ENCODE peak calls at places on chromosome 4, in nine cellular contexts. One of them, this sample, is unnamed.

GRCh38 chr4:166594326-166594946 is 639.9 kb downstream of the SPOCK3 start:
- DNase-seq in tibial artery: no peak
- DNase-seq in dermis blood vessel endothelial cell: peak
- DNase-seq in COR-L47: peak
- DNase-seq in AG08395: no peak
- DNase-seq in DMS153: peak
- DNase-seq in AG04449: no peak
- DNase-seq in CD4-positive, CD25-positive, alpha-beta regulatory T cell: no peak
- DNase-seq in GM12865: peak
- DNase-seq in this sample: peak

GRCh38 chr4:7206385-7206784 is 14.0 kb downstream of the SORCS2 start:
- DNase-seq in tibial artery: peak
- DNase-seq in dermis blood vessel endothelial cell: peak
- DNase-seq in COR-L47: no peak
- DNase-seq in AG08395: peak
- DNase-seq in DMS153: no peak
- DNase-seq in AG04449: peak
- DNase-seq in CD4-positive, CD25-positive, alpha-beta regulatory T cell: no peak
- DNase-seq in GM12865: no peak
- DNase-seq in this sample: no peak

GRCh38 chr4:144399927-144400326 is 246.0 kb upstream of the HHIP start:
- DNase-seq in tibial artery: no peak
- DNase-seq in dermis blood vessel endothelial cell: peak
- DNase-seq in COR-L47: peak
- DNase-seq in AG08395: no peak
- DNase-seq in DMS153: peak
- DNase-seq in AG04449: peak
- DNase-seq in CD4-positive, CD25-positive, alpha-beta regulatory T cell: no peak
- DNase-seq in GM12865: peak
- DNase-seq in this sample: no peak

GRCh38 chr4:11301075-11301660 is 127.5 kb downstream of the HS3ST1 start:
- DNase-seq in tibial artery: no peak
- DNase-seq in dermis blood vessel endothelial cell: no peak
- DNase-seq in COR-L47: no peak
- DNase-seq in AG08395: no peak
- DNase-seq in DMS153: no peak
- DNase-seq in AG04449: no peak
- DNase-seq in CD4-positive, CD25-positive, alpha-beta regulatory T cell: no peak
- DNase-seq in GM12865: no peak
- DNase-seq in this sample: no peak

GRCh38 chr4:83370640-83370906 is 35.9 kb upstream of the HPSE start:
- DNase-seq in tibial artery: no peak
- DNase-seq in dermis blood vessel endothelial cell: no peak
- DNase-seq in COR-L47: no peak
- DNase-seq in AG08395: no peak
- DNase-seq in DMS153: no peak
- DNase-seq in AG04449: no peak
- DNase-seq in CD4-positive, CD25-positive, alpha-beta regulatory T cell: no peak
- DNase-seq in GM12865: no peak
- DNase-seq in this sample: no peak

GRCh38 chr4:55358246-55358645 is 12.2 kb downstream of the SRD5A3 start:
- DNase-seq in tibial artery: no peak
- DNase-seq in dermis blood vessel endothelial cell: no peak
- DNase-seq in COR-L47: no peak
- DNase-seq in AG08395: no peak
- DNase-seq in DMS153: no peak
- DNase-seq in AG04449: no peak
- DNase-seq in CD4-positive, CD25-positive, alpha-beta regulatory T cell: no peak
- DNase-seq in GM12865: no peak
- DNase-seq in this sample: no peak

GRCh38 chr4:139470997-139471665 is 17.2 kb downstream of the RAB33B start:
- DNase-seq in tibial artery: no peak
- DNase-seq in dermis blood vessel endothelial cell: no peak
- DNase-seq in COR-L47: no peak
- DNase-seq in AG08395: no peak
- DNase-seq in DMS153: no peak
- DNase-seq in AG04449: no peak
- DNase-seq in CD4-positive, CD25-positive, alpha-beta regulatory T cell: no peak
- DNase-seq in GM12865: no peak
- DNase-seq in this sample: no peak

GRCh38 chr4:166153539-166153938 is 280.5 kb downstream of the TLL1 start:
- DNase-seq in tibial artery: no peak
- DNase-seq in dermis blood vessel endothelial cell: no peak
- DNase-seq in COR-L47: no peak
- DNase-seq in AG08395: no peak
- DNase-seq in DMS153: no peak
- DNase-seq in AG04449: no peak
- DNase-seq in CD4-positive, CD25-positive, alpha-beta regulatory T cell: no peak
- DNase-seq in GM12865: no peak
- DNase-seq in this sample: no peak

GRCh38 chr4:165715989-165716388 is 157.0 kb upstream of the TLL1 start:
- DNase-seq in tibial artery: no peak
- DNase-seq in dermis blood vessel endothelial cell: peak
- DNase-seq in COR-L47: no peak
- DNase-seq in AG08395: no peak
- DNase-seq in DMS153: no peak
- DNase-seq in AG04449: no peak
- DNase-seq in CD4-positive, CD25-positive, alpha-beta regulatory T cell: no peak
- DNase-seq in GM12865: no peak
- DNase-seq in this sample: no peak

GRCh38 chr4:138062929-138063328 is 179.2 kb downstream of the SLC7A11 start:
- DNase-seq in tibial artery: no peak
- DNase-seq in dermis blood vessel endothelial cell: peak
- DNase-seq in COR-L47: no peak
- DNase-seq in AG08395: peak
- DNase-seq in DMS153: no peak
- DNase-seq in AG04449: no peak
- DNase-seq in CD4-positive, CD25-positive, alpha-beta regulatory T cell: no peak
- DNase-seq in GM12865: no peak
- DNase-seq in this sample: no peak

GRCh38 chr4:98677799-98678198 is 19.4 kb upstream of the TSPAN5 start:
- DNase-seq in tibial artery: no peak
- DNase-seq in dermis blood vessel endothelial cell: no peak
- DNase-seq in COR-L47: no peak
- DNase-seq in AG08395: no peak
- DNase-seq in DMS153: no peak
- DNase-seq in AG04449: no peak
- DNase-seq in CD4-positive, CD25-positive, alpha-beta regulatory T cell: no peak
- DNase-seq in GM12865: no peak
- DNase-seq in this sample: no peak

GRCh38 chr4:118954246-118954645 is 65.6 kb downstream of the SYNPO2 start:
- DNase-seq in tibial artery: no peak
- DNase-seq in dermis blood vessel endothelial cell: peak
- DNase-seq in COR-L47: no peak
- DNase-seq in AG08395: peak
- DNase-seq in DMS153: no peak
- DNase-seq in AG04449: no peak
- DNase-seq in CD4-positive, CD25-positive, alpha-beta regulatory T cell: no peak
- DNase-seq in GM12865: no peak
- DNase-seq in this sample: no peak

GRCh38 chr4:107050525-107051135 is 14.5 kb upstream of the DKK2 start:
- DNase-seq in tibial artery: no peak
- DNase-seq in dermis blood vessel endothelial cell: peak
- DNase-seq in COR-L47: no peak
- DNase-seq in AG08395: peak
- DNase-seq in DMS153: no peak
- DNase-seq in AG04449: no peak
- DNase-seq in CD4-positive, CD25-positive, alpha-beta regulatory T cell: no peak
- DNase-seq in GM12865: peak
- DNase-seq in this sample: no peak

GRCh38 chr4:959338-960139 is 13.8 kb downstream of the DGKQ start:
- DNase-seq in tibial artery: peak
- DNase-seq in dermis blood vessel endothelial cell: no peak
- DNase-seq in COR-L47: no peak
- DNase-seq in AG08395: no peak
- DNase-seq in DMS153: no peak
- DNase-seq in AG04449: no peak
- DNase-seq in CD4-positive, CD25-positive, alpha-beta regulatory T cell: no peak
- DNase-seq in GM12865: no peak
- DNase-seq in this sample: no peak

GRCh38 chr4:26032142-26032541 is 118.1 kb downstream of the SMIM20 start:
- DNase-seq in tibial artery: no peak
- DNase-seq in dermis blood vessel endothelial cell: no peak
- DNase-seq in COR-L47: no peak
- DNase-seq in AG08395: peak
- DNase-seq in DMS153: no peak
- DNase-seq in AG04449: no peak
- DNase-seq in CD4-positive, CD25-positive, alpha-beta regulatory T cell: no peak
- DNase-seq in GM12865: no peak
- DNase-seq in this sample: no peak

GRCh38 chr4:145739840-145740239 is 59.9 kb downstream of the C4orf51 start:
- DNase-seq in tibial artery: no peak
- DNase-seq in dermis blood vessel endothelial cell: no peak
- DNase-seq in COR-L47: no peak
- DNase-seq in AG08395: no peak
- DNase-seq in DMS153: no peak
- DNase-seq in AG04449: no peak
- DNase-seq in CD4-positive, CD25-positive, alpha-beta regulatory T cell: no peak
- DNase-seq in GM12865: no peak
- DNase-seq in this sample: no peak

GRCh38 chr4:8287606-8288280 is 18.2 kb downstream of the HTRA3 start:
- DNase-seq in tibial artery: no peak
- DNase-seq in dermis blood vessel endothelial cell: no peak
- DNase-seq in COR-L47: no peak
- DNase-seq in AG08395: no peak
- DNase-seq in DMS153: no peak
- DNase-seq in AG04449: no peak
- DNase-seq in CD4-positive, CD25-positive, alpha-beta regulatory T cell: no peak
- DNase-seq in GM12865: no peak
- DNase-seq in this sample: no peak

GRCh38 chr4:130563185-130563890 is 1467.4 kb downstream of the C4orf33 start:
- DNase-seq in tibial artery: peak
- DNase-seq in dermis blood vessel endothelial cell: no peak
- DNase-seq in COR-L47: peak
- DNase-seq in AG08395: no peak
- DNase-seq in DMS153: no peak
- DNase-seq in AG04449: no peak
- DNase-seq in CD4-positive, CD25-positive, alpha-beta regulatory T cell: no peak
- DNase-seq in GM12865: no peak
- DNase-seq in this sample: no peak

GRCh38 chr4:73172166-73172565 is 86.4 kb downstream of the ANKRD17 start:
- DNase-seq in tibial artery: no peak
- DNase-seq in dermis blood vessel endothelial cell: peak
- DNase-seq in COR-L47: no peak
- DNase-seq in AG08395: no peak
- DNase-seq in DMS153: no peak
- DNase-seq in AG04449: no peak
- DNase-seq in CD4-positive, CD25-positive, alpha-beta regulatory T cell: no peak
- DNase-seq in GM12865: no peak
- DNase-seq in this sample: no peak

GRCh38 chr4:72152731-72153130 is 120.9 kb downstream of the NPFFR2 start:
- DNase-seq in tibial artery: no peak
- DNase-seq in dermis blood vessel endothelial cell: no peak
- DNase-seq in COR-L47: no peak
- DNase-seq in AG08395: no peak
- DNase-seq in DMS153: no peak
- DNase-seq in AG04449: no peak
- DNase-seq in CD4-positive, CD25-positive, alpha-beta regulatory T cell: no peak
- DNase-seq in GM12865: no peak
- DNase-seq in this sample: no peak

GRCh38 chr4:4781936-4782754 is 77.3 kb upstream of the MSX1 start:
- DNase-seq in tibial artery: no peak
- DNase-seq in dermis blood vessel endothelial cell: no peak
- DNase-seq in COR-L47: no peak
- DNase-seq in AG08395: peak
- DNase-seq in DMS153: no peak
- DNase-seq in AG04449: no peak
- DNase-seq in CD4-positive, CD25-positive, alpha-beta regulatory T cell: no peak
- DNase-seq in GM12865: no peak
- DNase-seq in this sample: no peak

GRCh38 chr4:183401473-183401872 is 43.0 kb upstream of the CDKN2AIP start:
- DNase-seq in tibial artery: no peak
- DNase-seq in dermis blood vessel endothelial cell: no peak
- DNase-seq in COR-L47: no peak
- DNase-seq in AG08395: no peak
- DNase-seq in DMS153: no peak
- DNase-seq in AG04449: no peak
- DNase-seq in CD4-positive, CD25-positive, alpha-beta regulatory T cell: no peak
- DNase-seq in GM12865: no peak
- DNase-seq in this sample: no peak

GRCh38 chr4:151407466-151408379 is 1.3 kb upstream of the FHIP1A start:
- DNase-seq in tibial artery: no peak
- DNase-seq in dermis blood vessel endothelial cell: no peak
- DNase-seq in COR-L47: no peak
- DNase-seq in AG08395: peak
- DNase-seq in DMS153: no peak
- DNase-seq in AG04449: no peak
- DNase-seq in CD4-positive, CD25-positive, alpha-beta regulatory T cell: peak
- DNase-seq in GM12865: peak
- DNase-seq in this sample: peak

GRCh38 chr4:66016240-66016639 is 346.0 kb upstream of the EPHA5 start:
- DNase-seq in tibial artery: no peak
- DNase-seq in dermis blood vessel endothelial cell: no peak
- DNase-seq in COR-L47: no peak
- DNase-seq in AG08395: no peak
- DNase-seq in DMS153: no peak
- DNase-seq in AG04449: no peak
- DNase-seq in CD4-positive, CD25-positive, alpha-beta regulatory T cell: no peak
- DNase-seq in GM12865: no peak
- DNase-seq in this sample: no peak

GRCh38 chr4:99088485-99089365 is at the start of gene ADH5:
- DNase-seq in tibial artery: peak
- DNase-seq in dermis blood vessel endothelial cell: peak
- DNase-seq in COR-L47: peak
- DNase-seq in AG08395: peak
- DNase-seq in DMS153: peak
- DNase-seq in AG04449: no peak
- DNase-seq in CD4-positive, CD25-positive, alpha-beta regulatory T cell: peak
- DNase-seq in GM12865: peak
- DNase-seq in this sample: peak

GRCh38 chr4:179664628-179665027 is 2222.4 kb upstream of the AGA start:
- DNase-seq in tibial artery: no peak
- DNase-seq in dermis blood vessel endothelial cell: no peak
- DNase-seq in COR-L47: no peak
- DNase-seq in AG08395: no peak
- DNase-seq in DMS153: no peak
- DNase-seq in AG04449: no peak
- DNase-seq in CD4-positive, CD25-positive, alpha-beta regulatory T cell: no peak
- DNase-seq in GM12865: no peak
- DNase-seq in this sample: no peak

GRCh38 chr4:1029957-1030520 is 18.6 kb downstream of the FGFRL1 start:
- DNase-seq in tibial artery: no peak
- DNase-seq in dermis blood vessel endothelial cell: no peak
- DNase-seq in COR-L47: no peak
- DNase-seq in AG08395: no peak
- DNase-seq in DMS153: no peak
- DNase-seq in AG04449: no peak
- DNase-seq in CD4-positive, CD25-positive, alpha-beta regulatory T cell: no peak
- DNase-seq in GM12865: no peak
- DNase-seq in this sample: no peak

GRCh38 chr4:185305979-185306442 is 89.7 kb downstream of the LRP2BP start:
- DNase-seq in tibial artery: no peak
- DNase-seq in dermis blood vessel endothelial cell: peak
- DNase-seq in COR-L47: peak
- DNase-seq in AG08395: peak
- DNase-seq in DMS153: peak
- DNase-seq in AG04449: peak
- DNase-seq in CD4-positive, CD25-positive, alpha-beta regulatory T cell: no peak
- DNase-seq in GM12865: no peak
- DNase-seq in this sample: no peak

GRCh38 chr4:85039526-85039925 is 73.0 kb upstream of the WDFY3 start:
- DNase-seq in tibial artery: no peak
- DNase-seq in dermis blood vessel endothelial cell: no peak
- DNase-seq in COR-L47: no peak
- DNase-seq in AG08395: peak
- DNase-seq in DMS153: no peak
- DNase-seq in AG04449: peak
- DNase-seq in CD4-positive, CD25-positive, alpha-beta regulatory T cell: no peak
- DNase-seq in GM12865: no peak
- DNase-seq in this sample: no peak

This sample was measured in germinal center.